ENCODE peak calls at places on chromosomes 12 and 14, in nine cellular contexts. X is testis, H is transverse colon, Y is thyroid gland, A is heart left ventricle, W is IMR-90, K is A549, L is tibial nerve, O is upper lobe of left lung. U is an unnamed sample. For H3K4me1, the result is how much of the 10 kb centered on the place peaks cover.

GRCh38 chr12:28708918-28709371 is 440.1 kb upstream of the FAR2 start:
- DNase-seq in X (peak), H (no peak), Y (peak), A (no peak), W (peak), K (no peak), L (peak), O (no peak), U (no peak)

GRCh38 chr12:51407604-51408003 is 16.4 kb upstream of the GALNT6 start:
- DNase-seq in X (no peak), H (no peak), Y (no peak), A (no peak), W (no peak), K (no peak), L (no peak), O (no peak), U (no peak)

GRCh38 chr12:14810953-14811483 is 3.0 kb downstream of the SMCO3 start:
- DNase-seq in X (no peak), H (peak), Y (peak), A (no peak), W (peak), K (peak), L (no peak), O (peak), U (no peak)

GRCh38 chr14:33705521-33705920 is 245.4 kb downstream of the EGLN3 start:
- DNase-seq in X (no peak), H (no peak), Y (no peak), A (no peak), W (no peak), K (no peak), L (no peak), O (no peak), U (no peak)

GRCh38 chr14:90383126-90383730 is 13.6 kb upstream of the CALM1 start:
- DNase-seq in X (peak), H (peak), Y (peak), A (peak), W (peak), K (peak), L (peak), O (peak), U (peak)

GRCh38 chr14:95480109-95480886 is 36.2 kb downstream of the SYNE3 start:
- DNase-seq in X (peak), H (peak), Y (peak), A (peak), W (peak), K (no peak), L (peak), O (peak), U (no peak)

GRCh38 chr12:100955139-100955538 is 160.6 kb downstream of the ANO4 start:
- DNase-seq in X (no peak), H (no peak), Y (no peak), A (no peak), W (peak), K (no peak), L (no peak), O (no peak), U (no peak)

GRCh38 chr14:105315211-105315721 is 718 bp downstream of the PACS2 start:
- DNase-seq in X (no peak), H (peak), Y (peak), A (no peak), W (no peak), K (peak), L (no peak), O (peak), U (peak)

GRCh38 chr14:23536494-23536893 is 15.1 kb downstream of the ZFHX2 start:
- DNase-seq in X (no peak), H (no peak), Y (no peak), A (no peak), W (no peak), K (no peak), L (no peak), O (no peak), U (no peak)

GRCh38 chr14:92646952-92647461 is 101.4 kb downstream of the LGMN start:
- DNase-seq in X (no peak), H (peak), Y (no peak), A (no peak), W (peak), K (peak), L (no peak), O (no peak), U (no peak)

GRCh38 chr12:122886851-122887816 is 8.8 kb downstream of the VPS37B start:
- DNase-seq in X (no peak), H (peak), Y (no peak), A (no peak), W (peak), K (peak), L (no peak), O (peak), U (peak)

GRCh38 chr12:93819048-93819491 is 141.9 kb downstream of the CRADD start:
- DNase-seq in X (peak), H (peak), Y (no peak), A (peak), W (peak), K (no peak), L (peak), O (peak), U (peak)

GRCh38 chr12:27969011-27969900 is 3.3 kb downstream of the PTHLH start:
- DNase-seq in X (peak), H (no peak), Y (peak), A (peak), W (peak), K (peak), L (no peak), O (no peak), U (no peak)

GRCh38 chr14:32078794-32079663 is 1.9 kb downstream of the ARHGAP5 start:
- DNase-seq in X (no peak), H (no peak), Y (no peak), A (no peak), W (peak), K (peak), L (no peak), O (no peak), U (no peak)

GRCh38 chr14:38108681-38109080 is 99.0 kb upstream of the SSTR1 start:
- DNase-seq in X (no peak), H (no peak), Y (no peak), A (no peak), W (peak), K (no peak), L (no peak), O (no peak), U (no peak)

GRCh38 chr14:38111046-38111445 is 96.7 kb upstream of the SSTR1 start:
- DNase-seq in X (no peak), H (no peak), Y (no peak), A (no peak), W (no peak), K (no peak), L (no peak), O (no peak), U (no peak)

GRCh38 chr12:25518512-25518911 is 34.6 kb downstream of the LMNTD1 start:
- DNase-seq in X (no peak), H (no peak), Y (no peak), A (no peak), W (peak), K (no peak), L (no peak), O (no peak), U (no peak)

GRCh38 chr12:80834724-80835123 is 103.0 kb downstream of the LIN7A start:
- DNase-seq in X (no peak), H (no peak), Y (no peak), A (no peak), W (no peak), K (no peak), L (no peak), O (no peak), U (no peak)

GRCh38 chr12:17456486-17456885 is 633.5 kb downstream of the RERGL start:
- DNase-seq in X (no peak), H (no peak), Y (no peak), A (no peak), W (no peak), K (no peak), L (no peak), O (no peak), U (no peak)

GRCh38 chr12:8664228-8664963 is 1.8 kb upstream of the MFAP5 start:
- DNase-seq in X (peak), H (peak), Y (no peak), A (peak), W (no peak), K (no peak), L (peak), O (no peak), U (no peak)

GRCh38 chr12:64781374-64782029 is 22.3 kb upstream of the GNS start:
- DNase-seq in X (no peak), H (no peak), Y (peak), A (no peak), W (no peak), K (no peak), L (no peak), O (peak), U (peak)

GRCh38 chr12:116551151-116551550 is 8.0 kb upstream of the MAP1LC3B2 start:
- DNase-seq in X (no peak), H (no peak), Y (no peak), A (no peak), W (no peak), K (no peak), L (no peak), O (no peak), U (no peak)

GRCh38 chr12:100820314-100820713 is 25.7 kb downstream of the ANO4 start:
- DNase-seq in X (no peak), H (no peak), Y (no peak), A (no peak), W (peak), K (no peak), L (no peak), O (no peak), U (no peak)

GRCh38 chr12:64794305-64794704 is 30.1 kb upstream of the TBC1D30 start:
- DNase-seq in X (no peak), H (no peak), Y (no peak), A (no peak), W (no peak), K (no peak), L (no peak), O (no peak), U (no peak)

GRCh38 chr14:89378119-89378518 is 38.9 kb downstream of the FOXN3 start:
- DNase-seq in X (peak), H (no peak), Y (no peak), A (no peak), W (peak), K (peak), L (no peak), O (no peak), U (no peak)

GRCh38 chr14:80959448-80960006 is 4.1 kb downstream of the TSHR start:
- DNase-seq in X (no peak), H (peak), Y (peak), A (no peak), W (no peak), K (no peak), L (no peak), O (no peak), U (no peak)

GRCh38 chr12:131404705-131405104 is 306.2 kb upstream of the SFSWAP start:
- DNase-seq in X (no peak), H (no peak), Y (no peak), A (no peak), W (no peak), K (no peak), L (no peak), O (no peak), U (no peak)

GRCh38 chr14:67416085-67416484 is 4.1 kb upstream of the PLEK2 start:
- DNase-seq in X (peak), H (no peak), Y (peak), A (no peak), W (no peak), K (no peak), L (no peak), O (no peak), U (no peak)
- TF ChIP-seq POLR2A in X (no peak), H (no peak), Y (no peak), A (no peak), W (no peak), K (no peak), L (no peak), O (no peak), U (no peak)

GRCh38 chr14:69574266-69574953 is at the start of gene CCDC177:
- DNase-seq in X (peak), H (peak), Y (peak), A (peak), W (peak), K (peak), L (no peak), O (peak), U (peak)
- H3K4me1 ChIP-seq in X (under half), H (under half), Y (under half), A (under half), W (under half), K (under half), L (under half), O (under half), U (under half)

DNA sequence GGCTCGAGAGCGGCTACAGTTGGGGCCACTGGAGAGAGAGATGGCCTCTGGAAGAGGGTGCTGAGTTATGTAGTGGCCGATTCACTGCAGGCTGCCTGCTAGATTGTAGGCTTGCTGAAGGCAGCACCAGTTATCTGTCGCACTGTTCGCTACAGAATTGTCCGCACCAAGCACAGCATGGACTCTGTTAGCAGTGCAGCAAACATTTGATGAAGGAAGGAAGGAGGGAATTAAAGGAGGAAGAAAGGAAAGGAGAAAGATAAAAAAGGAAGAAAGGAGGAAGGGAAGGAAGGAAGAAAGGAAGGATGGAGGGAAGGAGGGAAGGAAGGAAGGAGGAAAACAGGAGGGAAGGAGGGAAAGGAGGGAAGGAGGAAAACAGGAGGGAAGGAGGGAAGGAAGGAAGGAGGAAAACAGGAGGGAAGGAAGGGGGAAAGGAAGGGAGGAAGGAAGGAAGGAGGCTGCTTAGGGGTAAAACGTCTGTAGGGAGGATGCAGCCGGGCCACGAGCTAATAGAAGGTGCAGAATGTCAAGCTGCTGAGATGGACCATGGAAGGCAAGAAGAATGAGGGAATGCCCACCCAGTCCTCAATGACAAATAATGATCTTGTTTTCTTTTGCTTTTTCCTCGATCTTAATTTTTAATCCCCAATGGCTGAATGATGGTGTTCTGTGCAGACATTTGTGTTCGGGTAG is 27.3 kb upstream of the ADIPOR2 start:
- DNase-seq in X (no peak), H (no peak), Y (no peak), A (no peak), W (no peak), K (no peak), L (no peak), O (no peak), U (no peak)
- H3K27ac ChIP-seq in X (no peak), H (peak), Y (no peak), A (no peak), W (no peak), K (no peak), L (peak), O (peak), U (peak)

DNA sequence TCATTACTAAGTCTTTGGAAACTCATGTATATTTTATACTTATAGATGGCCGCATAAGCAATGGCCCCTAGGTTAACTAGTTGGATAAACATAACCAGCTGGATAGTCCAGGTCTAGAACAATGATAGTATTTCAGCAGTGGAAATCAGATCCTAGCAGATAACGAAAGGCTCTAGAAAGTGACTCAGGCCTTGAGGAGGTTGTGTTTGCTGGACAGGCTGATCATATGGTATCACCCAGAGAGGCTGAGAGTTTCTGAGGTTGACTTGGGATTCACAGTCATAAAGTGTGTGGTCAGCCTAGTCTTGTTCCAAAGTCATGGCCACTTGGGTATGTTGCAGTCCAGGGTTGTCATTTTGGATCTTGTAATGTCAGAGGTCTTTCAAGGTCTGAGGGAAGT is 16.8 kb downstream of the FLVCR2 start:
- DNase-seq in X (no peak), H (no peak), Y (no peak), A (no peak), W (peak), K (no peak), L (no peak), O (no peak), U (no peak)
- TF ChIP-seq POLR2A in X (no peak), H (no peak), Y (no peak), A (no peak), W (no peak), K (no peak), L (no peak), O (no peak), U (no peak)

GRCh38 chr12:4274396-4274959 is 916 bp downstream of the CCND2 start:
- DNase-seq in X (no peak), H (no peak), Y (peak), A (peak), W (no peak), K (no peak), L (peak), O (no peak), U (no peak)

GRCh38 chr12:4277205-4277543 is 3.6 kb downstream of the CCND2 start:
- DNase-seq in X (no peak), H (no peak), Y (no peak), A (no peak), W (no peak), K (no peak), L (no peak), O (no peak), U (no peak)

GRCh38 chr12:4274960-4275868 is 1.7 kb downstream of the CCND2 start:
- DNase-seq in X (no peak), H (no peak), Y (peak), A (peak), W (peak), K (no peak), L (no peak), O (no peak), U (no peak)

GRCh38 chr12:4276524-4277204 is 3.1 kb downstream of the CCND2 start:
- DNase-seq in X (peak), H (peak), Y (peak), A (peak), W (peak), K (peak), L (peak), O (peak), U (peak)

GRCh38 chr12:4275869-4276253 is 2.3 kb downstream of the CCND2 start:
- DNase-seq in X (no peak), H (peak), Y (peak), A (peak), W (no peak), K (no peak), L (no peak), O (no peak), U (no peak)
- H3K4me1 ChIP-seq in X (under half), H (half or more), Y (under half), A (under half), W (under half), K (under half), L (half or more), O (half or more), U (half or more)

DNA sequence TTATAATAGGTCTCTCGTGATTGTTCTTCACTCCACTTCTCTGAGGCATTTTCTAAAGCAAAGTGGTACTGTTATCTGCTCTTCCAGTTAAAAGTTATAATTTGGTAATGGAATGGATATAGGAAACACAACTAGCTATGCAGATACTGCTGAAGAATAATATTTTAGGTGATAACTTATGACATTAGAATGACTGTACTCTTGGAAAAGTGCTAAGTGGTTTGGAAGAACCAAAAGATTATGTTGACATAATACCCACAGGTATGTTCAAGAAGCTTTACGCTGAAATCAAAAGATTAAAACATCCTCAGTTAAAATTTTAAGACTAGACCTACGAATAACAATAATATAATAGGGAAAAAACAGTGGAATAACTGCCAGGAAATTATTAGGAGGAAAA is 27.4 kb downstream of the WASHC3 start:
- DNase-seq in X (no peak), H (no peak), Y (no peak), A (no peak), W (peak), K (no peak), L (no peak), O (no peak), U (no peak)
- H3K27ac ChIP-seq in X (no peak), H (no peak), Y (no peak), A (no peak), W (no peak), K (no peak), L (no peak), O (no peak), U (no peak)

GRCh38 chr12:118102609-118103008 is 1.2 kb downstream of the VSIG10 start:
- DNase-seq in X (no peak), H (no peak), Y (no peak), A (no peak), W (no peak), K (no peak), L (no peak), O (no peak), U (no peak)

GRCh38 chr12:118102070-118102469 is 1.7 kb downstream of the VSIG10 start:
- DNase-seq in X (no peak), H (peak), Y (no peak), A (no peak), W (peak), K (peak), L (no peak), O (no peak), U (no peak)

GRCh38 chr12:118103231-118103600 is 595 bp downstream of the VSIG10 start:
- DNase-seq in X (peak), H (peak), Y (peak), A (peak), W (peak), K (peak), L (no peak), O (peak), U (no peak)

GRCh38 chr12:118101051-118101450 is 2.8 kb downstream of the VSIG10 start:
- DNase-seq in X (no peak), H (no peak), Y (no peak), A (no peak), W (no peak), K (no peak), L (no peak), O (no peak), U (no peak)

DNA sequence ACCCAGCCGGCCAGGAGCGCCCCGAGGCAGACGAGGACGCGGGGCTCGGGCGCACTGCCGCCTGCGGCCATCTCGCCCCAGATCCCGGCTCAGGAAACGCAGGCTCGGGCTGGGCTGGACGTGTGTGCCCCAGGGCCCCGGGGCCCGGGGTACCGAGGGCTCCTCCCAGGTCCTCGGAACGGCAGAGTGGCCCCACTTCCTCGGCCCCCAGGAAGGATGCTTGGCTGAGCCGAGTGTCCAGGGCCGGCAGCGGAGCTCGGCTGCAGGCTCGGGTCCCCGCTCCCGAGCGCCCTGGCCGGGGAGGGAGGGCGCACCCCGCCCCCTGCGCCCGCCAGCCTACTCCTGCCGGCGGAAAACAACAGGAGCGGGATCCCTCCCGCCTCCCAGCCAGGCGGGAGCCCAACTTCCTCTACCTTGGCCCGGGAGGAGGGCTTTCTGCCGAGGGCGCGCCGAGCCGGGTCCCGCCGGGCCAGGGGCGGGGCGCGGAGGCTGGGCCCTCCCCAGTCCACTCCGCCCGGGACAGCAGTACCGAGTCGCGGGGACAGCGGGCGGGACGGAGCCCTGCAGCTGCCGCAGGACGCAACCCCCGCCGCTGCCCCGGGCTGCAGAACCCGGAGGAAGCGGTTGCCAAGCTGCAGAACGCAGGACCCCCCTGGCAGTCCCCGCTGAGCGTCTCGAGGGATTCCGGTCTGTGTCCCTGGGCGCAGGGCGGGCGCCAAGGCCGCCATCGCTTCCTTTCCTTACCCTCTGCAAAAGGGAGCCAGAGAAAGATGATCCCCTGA is at the start of gene VSIG10:
- DNase-seq in X (peak), H (peak), Y (peak), A (peak), W (peak), K (peak), L (peak), O (peak), U (peak)
- TF ChIP-seq POLR2A in X (no peak), H (peak), Y (peak), A (no peak), W (no peak), K (peak), L (no peak), O (peak), U (peak)